ENCODE peak calls at places on chromosomes 13 and 19, in five cellular contexts. F, L, N, Q and Y are unnamed samples.

GRCh38 chr13:59673301-59673700 is 490.4 kb downstream of the DIAPH3 start:
- DNase-seq in F (no peak), Q (no peak), L (no peak), N (no peak), Y (no peak)

GRCh38 chr13:35720690-35721554 is 244.4 kb upstream of the MAB21L1 start:
- DNase-seq in F (peak), Q (no peak), N (no peak), L (peak), Y (peak)

GRCh38 chr19:10291554-10292205 is 1.9 kb downstream of the ICAM5 start:
- DNase-seq in L (no peak), Q (no peak), F (no peak), N (no peak), Y (no peak)

GRCh38 chr19:1577090-1577928 is 9.2 kb upstream of the MEX3D start:
- DNase-seq in N (no peak), L (no peak), Q (no peak), F (no peak), Y (no peak)

GRCh38 chr19:16628984-16629691 is 1.1 kb upstream of the MED26 start:
- DNase-seq in Q (no peak), N (no peak), F (peak), L (peak), Y (no peak)

GRCh38 chr13:97367427-97367826 is 66.5 kb upstream of the RAP2A start:
- DNase-seq in L (peak), F (no peak), N (no peak), Q (no peak), Y (no peak)

GRCh38 chr19:6161271-6161850 is 25.9 kb downstream of the ACSBG2 start:
- DNase-seq in F (no peak), N (peak), L (no peak), Q (no peak), Y (peak)

GRCh38 chr19:2805991-2806649 is 13.5 kb upstream of the ZNF554 start:
- DNase-seq in N (no peak), L (no peak), Q (no peak), F (no peak), Y (no peak)

GRCh38 chr13:47990427-47990826 is 10.6 kb downstream of the SUCLA2 start:
- DNase-seq in L (no peak), F (no peak), N (no peak), Q (no peak), Y (no peak)

DNA sequence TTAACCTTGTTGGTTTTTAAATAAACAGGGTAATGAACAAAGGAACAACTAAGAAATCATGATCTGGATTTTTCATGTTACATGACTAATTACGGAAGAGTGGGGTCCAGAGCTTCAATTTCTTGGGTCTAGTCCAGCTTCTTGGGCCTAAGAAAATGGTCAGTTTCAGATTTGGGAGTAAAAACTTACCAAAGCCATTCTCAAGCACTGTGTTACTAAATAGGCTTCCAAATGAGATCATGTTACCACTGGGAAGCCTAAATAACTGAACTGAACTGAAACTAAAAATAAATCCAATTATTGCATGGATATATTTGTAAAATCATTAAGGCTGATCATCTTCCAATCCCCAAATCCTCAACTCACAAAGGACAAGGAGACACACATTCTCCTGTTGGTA is 13.9 kb downstream of the TBC1D4 start:
- DNase-seq in N (no peak), F (no peak), Q (no peak), L (no peak), Y (no peak)
- H3K4me3 ChIP-seq in N (no peak), F (no peak), Q (no peak), L (no peak), Y (no peak)

DNA sequence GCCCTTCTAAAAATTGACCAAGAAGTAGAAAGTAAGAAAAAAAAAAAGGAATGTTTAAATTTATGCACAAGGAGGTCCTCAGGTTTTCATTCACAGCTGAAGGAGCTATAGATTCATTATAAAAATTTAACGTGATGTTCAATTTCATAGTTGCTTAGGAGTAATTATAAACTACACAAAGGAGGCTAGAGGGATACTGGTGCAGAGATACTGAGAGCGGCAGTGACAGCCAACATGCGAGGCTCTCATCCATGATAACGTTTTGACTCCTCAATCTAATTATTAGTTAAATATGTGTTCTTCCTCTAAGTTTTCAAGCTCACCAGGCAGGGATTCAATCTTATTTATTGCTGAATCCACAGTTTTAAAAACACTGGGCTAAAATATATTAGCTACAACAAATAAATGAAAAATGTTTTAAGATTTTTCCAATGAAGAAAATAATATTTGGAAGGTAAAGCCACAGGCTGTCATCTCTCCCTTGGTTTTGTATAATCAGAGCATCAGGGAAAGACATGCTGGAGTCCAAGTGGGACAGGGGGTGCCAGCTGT is 49.8 kb upstream of the TRPC4 start:
- DNase-seq in N (no peak), L (no peak), F (no peak), Q (no peak), Y (no peak)
- H3K4me3 ChIP-seq in N (no peak), L (no peak), F (no peak), Q (no peak), Y (no peak)

GRCh38 chr19:37505958-37506386 is 767 bp upstream of the ZNF793 start:
- DNase-seq in Q (no peak), F (no peak), N (no peak), L (no peak), Y (no peak)
- H3K4me3 ChIP-seq in Q (peak), F (peak), N (peak), L (peak), Y (peak)

DNA sequence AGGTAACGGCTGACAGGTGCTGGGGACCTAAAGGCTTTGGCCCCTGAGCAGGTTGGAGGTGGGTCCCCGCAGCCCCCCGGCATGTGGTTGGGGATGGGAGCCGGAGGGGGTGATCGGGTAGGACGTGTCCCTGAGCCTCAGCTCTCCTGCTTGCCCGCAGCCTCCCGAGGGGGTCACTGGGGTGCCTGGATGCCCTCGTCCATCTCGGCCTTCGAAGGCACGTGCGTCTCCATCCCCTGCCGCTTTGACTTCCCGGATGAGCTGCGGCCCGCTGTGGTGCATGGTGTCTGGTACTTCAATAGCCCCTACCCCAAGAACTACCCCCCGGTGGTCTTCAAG is 3.5 kb downstream of the MAG start:
- DNase-seq in F (no peak), Q (no peak), L (no peak), N (no peak), Y (no peak)
- H3K4me3 ChIP-seq in F (no peak), Q (no peak), L (no peak), N (no peak), Y (no peak)

DNA sequence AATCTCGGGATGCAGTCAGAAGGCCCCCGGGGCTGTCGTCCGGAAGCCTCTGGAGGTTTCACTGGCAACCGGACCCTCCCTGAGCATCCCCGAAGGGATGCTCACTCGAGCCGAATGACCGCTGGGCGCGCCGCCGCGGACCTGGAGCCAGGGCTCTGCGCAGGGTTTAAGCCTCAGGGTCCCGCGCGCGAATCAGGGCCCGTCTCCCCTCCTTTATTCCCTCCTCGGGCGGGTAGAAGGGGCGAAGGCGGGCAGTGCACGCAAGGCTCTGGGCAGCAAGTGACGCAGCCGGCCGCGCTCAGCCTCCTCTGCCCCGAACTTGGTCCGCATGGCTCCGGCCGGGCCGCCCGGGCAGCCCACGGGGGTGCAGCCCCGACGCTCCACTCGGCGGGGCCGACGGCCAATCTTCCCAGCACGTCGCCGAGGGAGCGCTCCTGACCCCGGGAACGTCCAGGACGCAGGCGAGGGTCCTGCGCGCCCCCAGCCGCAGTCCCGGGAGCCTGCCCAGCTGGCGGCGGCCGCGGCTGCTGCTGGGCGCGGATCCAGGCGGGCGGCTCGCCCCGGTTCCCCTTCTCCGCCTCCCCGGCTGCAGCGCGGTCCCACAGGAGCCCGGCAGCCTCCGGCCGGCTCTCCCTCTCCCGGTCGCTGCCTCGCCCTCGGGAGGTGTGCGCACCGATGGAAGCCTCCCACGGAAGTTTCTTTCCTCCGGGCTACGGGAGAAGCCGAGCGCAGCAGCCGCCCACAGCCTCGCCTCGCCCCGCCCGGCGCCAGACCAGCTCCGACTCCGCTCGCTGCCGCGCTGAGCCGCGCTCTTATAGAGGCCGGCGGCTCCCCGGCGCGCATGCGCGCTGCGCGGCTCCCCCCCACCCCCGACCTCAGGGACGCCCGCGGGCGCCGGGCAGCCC is at the start of gene SHISA2:
- DNase-seq in F (peak), N (no peak), Q (no peak), L (peak), Y (peak)
- H3K4me3 ChIP-seq in F (peak), N (peak), Q (peak), L (no peak), Y (peak)